ENCODE peak calls at places on chromosomes 12 and 14, in five cellular contexts. N, S, F, G and H are unnamed samples.

GRCh38 chr12:104057771-104058197 is 6.5 kb upstream of the HCFC2 start:
- ATAC-seq in N (peak), S (no peak), F (peak), G (peak), H (no peak)

GRCh38 chr14:96051642-96052540 is 12.7 kb downstream of the C14orf132 start:
- ATAC-seq in N (peak), S (no peak), F (no peak), G (no peak), H (no peak)

GRCh38 chr12:56591961-56592360 is 38.2 kb downstream of the BAZ2A start:
- ATAC-seq in N (no peak), S (no peak), F (no peak), G (peak), H (no peak)

GRCh38 chr12:45336762-45337596 is 121.1 kb downstream of the ANO6 start:
- ATAC-seq in N (no peak), S (no peak), F (peak), G (peak), H (no peak)

GRCh38 chr14:91897121-91897701 is 29.9 kb upstream of the TC2N start:
- ATAC-seq in N (no peak), S (no peak), F (peak), G (peak), H (no peak)

GRCh38 chr14:78917462-78917861 is 747.3 kb downstream of the NRXN3 start:
- ATAC-seq in N (no peak), S (no peak), F (no peak), G (no peak), H (no peak)

GRCh38 chr12:6292606-6293005 is 17.9 kb upstream of the PLEKHG6 start:
- ATAC-seq in N (no peak), S (peak), F (no peak), G (no peak), H (no peak)

GRCh38 chr12:123936956-123937706 is 35.5 kb downstream of the CCDC92 start:
- ATAC-seq in N (no peak), S (no peak), F (no peak), G (no peak), H (no peak)

GRCh38 chr12:131105736-131106356 is 152.1 kb downstream of the ADGRD1 start:
- ATAC-seq in N (no peak), S (no peak), F (no peak), G (no peak), H (peak)